ENCODE peak calls at places on chromosomes 1 and 21, in nine cellular contexts. V is ELR; W is heart right ventricle; J is SW 1271; C is HTR-8/SVneo; F is stimulated activated CD4-positive, alpha-beta T cell treated with anti-CD3 and anti-CD28 coated beads, TNF-alpha, amount 100 ng/mL, for 1 hour; G is GOT3; Q is CD4-positive, alpha-beta T cell; A is body of pancreas. P is an unnamed sample.

GRCh38 chr1:21335750-21336168 is 45.5 kb upstream of the ECE1 start:
- DNase-seq in V (no peak), W (no peak), J (no peak), C (peak; percentile 44), F (no peak), G (no peak), Q (no peak), A (no peak), P (no peak)

GRCh38 chr1:82604524-82604923 is 803.8 kb downstream of the ADGRL2 start:
- DNase-seq in V (no peak), W (no peak), J (no peak), C (no peak), F (no peak), G (no peak), Q (no peak), A (no peak), P (no peak)

GRCh38 chr1:41404308-41404755 is 43.1 kb downstream of the FOXO6 start:
- DNase-seq in V (peak; percentile 59), W (no peak), J (peak; percentile 53), C (peak; percentile 77), F (no peak), G (no peak), Q (no peak), A (no peak), P (no peak)

GRCh38 chr1:13828454-13829151 is 128.6 kb downstream of the PRDM2 start:
- DNase-seq in V (no peak), W (no peak), J (no peak), C (no peak), F (no peak), G (no peak), Q (no peak), A (peak; percentile 65), P (no peak)

GRCh38 chr1:112529301-112529700 is 20.5 kb downstream of the WNT2B start:
- DNase-seq in V (peak; percentile 67), W (no peak), J (no peak), C (no peak), F (no peak), G (no peak), Q (no peak), A (no peak), P (no peak)

GRCh38 chr1:31548518-31548898 is 27.8 kb upstream of the TINAGL1 start:
- DNase-seq in V (no peak), W (no peak), J (no peak), C (no peak), F (no peak), G (no peak), Q (no peak), A (peak; percentile 23), P (no peak)

GRCh38 chr1:240732390-240732789 is 120.4 kb upstream of the GREM2 start:
- DNase-seq in V (peak; percentile 83), W (no peak), J (peak; percentile 63), C (peak; percentile 81), F (no peak), G (no peak), Q (no peak), A (no peak), P (no peak)

GRCh38 chr1:226934483-226935237 is 5.4 kb upstream of the COQ8A start:
- DNase-seq in V (no peak), W (no peak), J (no peak), C (no peak), F (no peak), G (no peak), Q (no peak), A (no peak), P (no peak)

GRCh38 chr21:31161157-31161556 is 122.9 kb upstream of the KRTAP19-8 start:
- DNase-seq in V (peak; percentile 57), W (no peak), J (no peak), C (peak; percentile 14), F (no peak), G (no peak), Q (no peak), A (no peak), P (no peak)

GRCh38 chr1:78676347-78676982 is 26.8 kb downstream of the IFI44 start:
- DNase-seq in V (peak; percentile 79), W (peak; percentile 64), J (peak; percentile 61), C (peak; percentile 22), F (no peak), G (no peak), Q (peak; percentile 58), A (peak; percentile 57), P (no peak)

GRCh38 chr1:108357802-108358201 is 92.3 kb upstream of the NBPF6 start:
- DNase-seq in V (no peak), W (no peak), J (no peak), C (no peak), F (no peak), G (no peak), Q (no peak), A (no peak), P (no peak)

GRCh38 chr1:116766616-116767469 is 12.6 kb downstream of the CD2 start:
- DNase-seq in V (no peak), W (no peak), J (no peak), C (no peak), F (no peak), G (no peak), Q (peak; percentile 41), A (no peak), P (no peak)

GRCh38 chr21:46097826-46098286 is at the start of gene COL6A2:
- DNase-seq in V (peak; percentile 74), W (peak; percentile 64), J (peak; percentile 10), C (peak; percentile 75), F (peak; percentile 47), G (peak; percentile 53), Q (peak; percentile 26), A (peak; percentile 28), P (peak; percentile 87)

GRCh38 chr1:175514309-175515001 is 228.9 kb downstream of the TNR start:
- DNase-seq in V (no peak), W (peak; percentile 18), J (no peak), C (no peak), F (no peak), G (no peak), Q (no peak), A (no peak), P (no peak)

GRCh38 chr21:42158846-42159245 is 60.1 kb upstream of the ABCG1 start:
- DNase-seq in V (no peak), W (no peak), J (no peak), C (no peak), F (no peak), G (no peak), Q (no peak), A (no peak), P (no peak)

GRCh38 chr1:25530348-25531081 is 12.9 kb upstream of the LDLRAP1 start:
- DNase-seq in V (no peak), W (no peak), J (no peak), C (no peak), F (no peak), G (no peak), Q (no peak), A (no peak), P (no peak)

GRCh38 chr1:30478799-30479198 is 244.6 kb downstream of the MATN1 start:
- DNase-seq in V (no peak), W (no peak), J (no peak), C (no peak), F (no peak), G (no peak), Q (no peak), A (no peak), P (peak; percentile 47)

P was measured in posterior vena cava.